ENCODE peak calls at places on chromosome 1, in five cellular contexts. W is tibial nerve, A is OCI-LY7, L is body of pancreas, Y is WERI-Rb-1. F is an unnamed sample.

GRCh38 chr1:232271991-232272589 is 357.8 kb downstream of the SIPA1L2 start:
- DNase-seq in W (no peak), A (no peak), L (no peak), Y (no peak), F (peak; percentile 37)

GRCh38 chr1:32240140-32240951 is 6.7 kb upstream of the FAM167B start:
- DNase-seq in W (peak; percentile 34), A (peak; percentile 41), L (peak; percentile 94), Y (no peak), F (peak; percentile 97)

GRCh38 chr1:83060216-83060615 is 938.7 kb downstream of the TTLL7 start:
- DNase-seq in W (no peak), A (no peak), L (no peak), Y (no peak), F (no peak)

GRCh38 chr1:48333316-48333715 is 110.8 kb downstream of the SLC5A9 start:
- DNase-seq in W (no peak), A (no peak), L (no peak), Y (no peak), F (no peak)

GRCh38 chr1:91864017-91864700 is 21.8 kb downstream of the TGFBR3 start:
- DNase-seq in W (no peak), A (no peak), L (no peak), Y (peak; percentile 34), F (no peak)

GRCh38 chr1:172838681-172839313 is 179.9 kb downstream of the FASLG start:
- DNase-seq in W (no peak), A (no peak), L (no peak), Y (no peak), F (no peak)

GRCh38 chr1:236753554-236753953 is 41.5 kb upstream of the MTR start:
- DNase-seq in W (no peak), A (peak; percentile 31), L (no peak), Y (peak; percentile 80), F (peak; percentile 70)

GRCh38 chr1:229117664-229118300 is 153.1 kb upstream of the RAB4A start:
- DNase-seq in W (no peak), A (no peak), L (peak; percentile 98), Y (no peak), F (no peak)

GRCh38 chr1:184647471-184647870 is 107.2 kb downstream of the EDEM3 start:
- DNase-seq in W (no peak), A (no peak), L (no peak), Y (no peak), F (no peak)

GRCh38 chr1:125118147-125118993 is 3933.6 kb downstream of the SRGAP2C start:
- DNase-seq in W (no peak), A (no peak), L (no peak), Y (no peak), F (peak; percentile 4)

GRCh38 chr1:19204665-19205266 is 5.3 kb downstream of the UBR4 start:
- DNase-seq in W (no peak), A (no peak), L (no peak), Y (no peak), F (no peak)

GRCh38 chr1:80767711-80768110 is 1033.0 kb upstream of the ADGRL2 start:
- DNase-seq in W (no peak), A (no peak), L (no peak), Y (no peak), F (no peak)
- H3K4me3 ChIP-seq in W (no peak overlapping the region), A (no peak overlapping the region), L (no peak overlapping the region), Y (no peak overlapping the region), F (no peak overlapping the region)

GRCh38 chr1:210049616-210050015 is 111.6 kb downstream of the SYT14 start:
- DNase-seq in W (no peak), A (no peak), L (no peak), Y (no peak), F (no peak)
- H3K36me3 ChIP-seq in W (no peaks in the 10 kb centered on the region), A (no peaks in the 10 kb centered on the region), L (no peaks in the 10 kb centered on the region), Y (peaks cover 3% of the 10 kb centered on the region), F (no peaks in the 10 kb centered on the region)

GRCh38 chr1:185721553-185721952 is 12.6 kb upstream of the HMCN1 start:
- DNase-seq in W (no peak), A (no peak), L (no peak), Y (no peak), F (no peak)
- H3K4me3 ChIP-seq in W (no peak overlapping the region), A (no peak overlapping the region), L (no peak overlapping the region), Y (no peak overlapping the region), F (no peak overlapping the region)

GRCh38 chr1:3890389-3891328 is 9.4 kb downstream of the C1orf174 start:
- DNase-seq in W (no peak), A (no peak), L (no peak), Y (no peak), F (no peak)
- H3K36me3 ChIP-seq in W (peaks cover 72% of the 10 kb centered on the region), A (peaks cover 86% of the 10 kb centered on the region), L (peaks cover 7% of the 10 kb centered on the region), Y (peaks cover 45% of the 10 kb centered on the region), F (peaks cover 18% of the 10 kb centered on the region)

F was measured in H7.